ENCODE peak calls at places on chromosomes 1 and 21, in five cellular contexts. N is C1 segment of cervical spinal cord; D is kidney epithelial cell; L is dermis microvascular lymphatic vessel endothelial cell; W is activated CD4-positive, alpha-beta T cell treated with anti-CD3 and anti-CD28 coated beads, Interleukin-2, amount 10 ng/mL, durations not matched to agents 7 days and 5 days. X is an unnamed sample.

GRCh38 chr1:226044514-226045132 is 17.9 kb upstream of the H3-3A start:
- DNase-seq in N (no peak), D (no peak), L (no peak), W (no peak), X (no peak)

GRCh38 chr1:168235548-168235885 is 9.7 kb downstream of the SFT2D2 start:
- DNase-seq in N (no peak), D (no peak), L (no peak), W (no peak), X (no peak)

GRCh38 chr1:220808501-220809186 is 21.9 kb downstream of the MTARC1 start:
- DNase-seq in N (no peak), D (peak), L (no peak), W (no peak), X (peak)

GRCh38 chr1:19344372-19344810 is 32.3 kb downstream of the SLC66A1 start:
- DNase-seq in N (peak), D (no peak), L (peak), W (peak), X (peak)

GRCh38 chr1:204350857-204351573 is 8.7 kb downstream of the PLEKHA6 start:
- DNase-seq in N (peak), D (no peak), L (no peak), W (no peak), X (no peak)

GRCh38 chr1:62180649-62181048 is 14.0 kb upstream of the L1TD1 start:
- DNase-seq in N (no peak), D (no peak), L (no peak), W (no peak), X (no peak)

GRCh38 chr1:151326619-151327222 is 495 bp downstream of the PI4KB start:
- DNase-seq in N (peak), D (no peak), L (no peak), W (peak), X (peak)

GRCh38 chr1:38059632-38060286 is 13.2 kb upstream of the POU3F1 start:
- DNase-seq in N (no peak), D (no peak), L (no peak), W (no peak), X (no peak)

GRCh38 chr21:26117972-26118367 is 52.6 kb downstream of the APP start:
- DNase-seq in N (no peak), D (no peak), L (no peak), W (no peak), X (no peak)

GRCh38 chr1:227891223-227891954 is 56.3 kb downstream of the WNT9A start:
- DNase-seq in N (no peak), D (no peak), L (no peak), W (no peak), X (peak)

GRCh38 chr1:53121319-53122172 is 20.9 kb downstream of the SLC1A7 start:
- DNase-seq in N (no peak), D (peak), L (no peak), W (no peak), X (no peak)

GRCh38 chr1:235579891-235580290 is 69.7 kb downstream of the GNG4 start:
- DNase-seq in N (no peak), D (no peak), L (no peak), W (no peak), X (no peak)

GRCh38 chr1:56591909-56592308 is 12.5 kb upstream of the PLPP3 start:
- DNase-seq in N (no peak), D (no peak), L (no peak), W (no peak), X (no peak)

GRCh38 chr1:59814180-59814900 is 409 bp upstream of the HOOK1 start:
- DNase-seq in N (peak), D (peak), L (peak), W (peak), X (peak)

GRCh38 chr1:75426688-75427087 is 184.2 kb downstream of the SLC44A5 start:
- DNase-seq in N (no peak), D (no peak), L (no peak), W (no peak), X (no peak)

GRCh38 chr1:109249654-109250401 is 489 bp downstream of the CELSR2 start:
- DNase-seq in N (no peak), D (no peak), L (no peak), W (no peak), X (peak)

GRCh38 chr1:88825721-88826120 is 65.6 kb downstream of the GTF2B start:
- DNase-seq in N (no peak), D (no peak), L (no peak), W (no peak), X (no peak)

GRCh38 chr1:156086256-156086662 is 4.0 kb upstream of the MEX3A start:
- DNase-seq in N (no peak), D (no peak), L (peak), W (no peak), X (no peak)

GRCh38 chr1:243438815-243439214 is 183.0 kb downstream of the SDCCAG8 start:
- DNase-seq in N (no peak), D (no peak), L (no peak), W (no peak), X (no peak)

GRCh38 chr1:113109908-113110554 is 37.0 kb downstream of the LRIG2 start:
- DNase-seq in N (no peak), D (no peak), L (no peak), W (no peak), X (no peak)

GRCh38 chr1:7424352-7424890 is 346.7 kb upstream of the VAMP3 start:
- DNase-seq in N (no peak), D (no peak), L (no peak), W (no peak), X (no peak)

GRCh38 chr1:54973205-54973921 is 7.1 kb upstream of the TMEM61 start:
- DNase-seq in N (peak), D (no peak), L (no peak), W (no peak), X (peak)

GRCh38 chr21:43292041-43292865 is 123.4 kb downstream of the CRYAA start:
- DNase-seq in N (no peak), D (no peak), L (no peak), W (no peak), X (no peak)

GRCh38 chr1:197902454-197903195 is at the start of gene C1orf53:
- DNase-seq in N (peak), D (peak), L (peak), W (peak), X (peak)

GRCh38 chr1:2567083-2567679 is 11.0 kb downstream of the TNFRSF14 start:
- DNase-seq in N (no peak), D (no peak), L (no peak), W (no peak), X (no peak)

GRCh38 chr1:77018386-77019156 is 151.3 kb downstream of the ST6GALNAC5 start:
- DNase-seq in N (no peak), D (no peak), L (no peak), W (no peak), X (no peak)

GRCh38 chr1:167563579-167564246 is 10.2 kb upstream of the CREG1 start:
- DNase-seq in N (peak), D (no peak), L (no peak), W (no peak), X (no peak)

GRCh38 chr21:14900058-14900457 is 164.7 kb downstream of the NRIP1 start:
- DNase-seq in N (no peak), D (no peak), L (no peak), W (no peak), X (no peak)

GRCh38 chr1:114150016-114150415 is 3.7 kb downstream of the SYT6 start:
- DNase-seq in N (no peak), D (no peak), L (no peak), W (no peak), X (no peak)

GRCh38 chr1:185402930-185403329 is 85.9 kb upstream of the IVNS1ABP start:
- DNase-seq in N (no peak), D (no peak), L (no peak), W (no peak), X (no peak)

GRCh38 chr1:37272626-37273025 is 201.8 kb upstream of the ZC3H12A start:
- DNase-seq in N (no peak), D (no peak), L (no peak), W (no peak), X (no peak)